ENCODE peak calls at places on chromosomes 3 and 15, in four cellular contexts. F, I, J and C are unnamed samples.

GRCh38 chr15:54035616-54036015 is 57.4 kb downstream of the UNC13C start:
- DNase-seq in F (no peak), I (no peak), J (no peak), C (no peak)

GRCh38 chr3:98223907-98224672 is 40.0 kb upstream of the OR5H6 start:
- DNase-seq in F (no peak), I (peak; percentile 0), J (no peak), C (no peak)

GRCh38 chr3:34858067-34858466 is 781.3 kb upstream of the ARPP21 start:
- DNase-seq in F (no peak), I (no peak), J (no peak), C (no peak)

GRCh38 chr3:36648241-36649034 is 115.9 kb downstream of the DCLK3 start:
- DNase-seq in F (no peak), I (peak; percentile 97), J (peak; percentile 94), C (no peak)

GRCh38 chr15:51051776-51052175 is 42.9 kb downstream of the TNFAIP8L3 start:
- DNase-seq in F (no peak), I (peak; percentile 15), J (peak; percentile 44), C (no peak)

GRCh38 chr15:69154684-69155083 is 5.8 kb upstream of the GLCE start:
- DNase-seq in F (no peak), I (peak; percentile 83), J (peak; percentile 84), C (no peak)

GRCh38 chr3:186598108-186598784 is 14.6 kb upstream of the AHSG start:
- DNase-seq in F (peak; percentile 49), I (peak; percentile 88), J (peak; percentile 77), C (no peak)

GRCh38 chr3:73768594-73769308 is 144.0 kb upstream of the PDZRN3 start:
- DNase-seq in F (no peak), I (no peak), J (peak; percentile 44), C (no peak)

GRCh38 chr15:65056868-65057548 is 10.8 kb downstream of the RASL12 start:
- DNase-seq in F (peak; percentile 79), I (peak; percentile 51), J (no peak), C (no peak)

GRCh38 chr3:51948016-51948580 is 5.9 kb downstream of the PARP3 start:
- DNase-seq in F (no peak), I (no peak), J (no peak), C (no peak)

GRCh38 chr15:49876401-49877038 is 242.5 kb downstream of the ATP8B4 start:
- DNase-seq in F (peak; percentile 24), I (no peak), J (peak; percentile 10), C (peak; percentile 43)

GRCh38 chr3:140545756-140546155 is 132.1 kb upstream of the TRIM42 start:
- DNase-seq in F (no peak), I (peak; percentile 72), J (no peak), C (no peak)

GRCh38 chr3:134392336-134392983 is 18.2 kb upstream of the AMOTL2 start:
- DNase-seq in F (no peak), I (no peak), J (no peak), C (no peak)

GRCh38 chr3:143594217-143594616 is 254.1 kb downstream of the SLC9A9 start:
- DNase-seq in F (peak; percentile 40), I (no peak), J (no peak), C (no peak)

GRCh38 chr15:84703808-84704207 is 12.1 kb downstream of the SEC11A start:
- DNase-seq in F (no peak), I (no peak), J (no peak), C (no peak)
- H4K20me1 ChIP-seq in F (peaks cover 41% of the 10 kb centered on the region), I (peaks cover 83% of the 10 kb centered on the region), J (peaks cover 10% of the 10 kb centered on the region), C (peaks cover 12% of the 10 kb centered on the region)

GRCh38 chr15:87211547-87211946 is 1045.0 kb downstream of the NTRK3 start:
- DNase-seq in F (no peak), I (no peak), J (no peak), C (no peak)
- H3K9me3 ChIP-seq in F (no peaks in the 10 kb centered on the region), I (no peaks in the 10 kb centered on the region), J (no peaks in the 10 kb centered on the region), C (peaks cover 5% of the 10 kb centered on the region)

GRCh38 chr3:9422712-9423424 is 25.5 kb downstream of the SETD5 start:
- DNase-seq in F (peak; percentile 90), I (peak; percentile 95), J (peak; percentile 94), C (no peak)

GRCh38 chr3:9433884-9434521 is 36.6 kb downstream of the SETD5 start:
- DNase-seq in F (no peak), I (no peak), J (no peak), C (no peak)

GRCh38 chr3:9430733-9431132 is 33.3 kb downstream of the SETD5 start:
- DNase-seq in F (no peak), I (no peak), J (no peak), C (no peak)

GRCh38 chr3:9428411-9428810 is 31.0 kb downstream of the SETD5 start:
- DNase-seq in F (no peak), I (no peak), J (no peak), C (no peak)
- H4K20me1 ChIP-seq in F (peaks cover 56% of the 10 kb centered on the region), I (peaks cover 73% of the 10 kb centered on the region), J (no peaks in the 10 kb centered on the region), C (peaks cover 17% of the 10 kb centered on the region)

GRCh38 chr3:197248341-197248740 is 50.1 kb downstream of the DLG1 start:
- DNase-seq in F (no peak), I (no peak), J (no peak), C (no peak)
- H3K9me3 ChIP-seq in F (peaks cover 14% of the 10 kb centered on the region), I (peaks cover 12% of the 10 kb centered on the region), J (peaks cover 5% of the 10 kb centered on the region), C (peaks cover 55% of the 10 kb centered on the region)

GRCh38 chr3:139267300-139268246 is 76.2 kb upstream of the MRPS22 start:
- DNase-seq in F (no peak), I (no peak), J (no peak), C (no peak)
- H4K20me1 ChIP-seq in F (no peaks in the 10 kb centered on the region), I (no peaks in the 10 kb centered on the region), J (no peaks in the 10 kb centered on the region), C (no peaks in the 10 kb centered on the region)

DNA sequence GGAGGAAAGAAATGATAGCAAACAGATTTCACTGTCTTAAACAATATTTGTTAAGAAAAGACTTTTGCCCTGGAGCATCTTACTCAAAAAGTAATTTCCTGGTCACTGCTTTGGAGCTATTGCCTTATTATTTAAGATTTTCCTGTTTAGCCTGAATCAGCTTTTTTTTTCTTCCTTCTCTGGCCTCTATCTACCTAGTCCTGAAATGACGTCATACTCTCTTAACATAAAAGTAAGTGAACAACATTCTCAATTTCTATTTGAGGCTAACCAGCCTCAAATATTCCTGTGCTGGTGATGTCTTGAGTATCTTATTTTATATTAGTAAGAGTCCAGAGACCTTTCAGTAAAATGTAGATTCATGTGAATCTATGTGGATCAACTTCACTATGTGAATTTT is 221.9 kb upstream of the ALCAM start:
- DNase-seq in F (no peak), I (no peak), J (no peak), C (no peak)
- H3K9me3 ChIP-seq in F (no peaks in the 10 kb centered on the region), I (no peaks in the 10 kb centered on the region), J (no peaks in the 10 kb centered on the region), C (no peaks in the 10 kb centered on the region)

GRCh38 chr3:128368626-128369025 is 98.1 kb downstream of the DNAJB8 start:
- DNase-seq in F (no peak), I (no peak), J (no peak), C (no peak)

GRCh38 chr3:128369881-128370642 is 96.6 kb downstream of the DNAJB8 start:
- DNase-seq in F (no peak), I (no peak), J (no peak), C (peak; percentile 81)

GRCh38 chr3:128367726-128368125 is 99.0 kb downstream of the DNAJB8 start:
- DNase-seq in F (no peak), I (no peak), J (peak; percentile 57), C (no peak)

GRCh38 chr3:128367221-128367620 is 99.5 kb downstream of the DNAJB8 start:
- DNase-seq in F (no peak), I (no peak), J (no peak), C (no peak)

DNA sequence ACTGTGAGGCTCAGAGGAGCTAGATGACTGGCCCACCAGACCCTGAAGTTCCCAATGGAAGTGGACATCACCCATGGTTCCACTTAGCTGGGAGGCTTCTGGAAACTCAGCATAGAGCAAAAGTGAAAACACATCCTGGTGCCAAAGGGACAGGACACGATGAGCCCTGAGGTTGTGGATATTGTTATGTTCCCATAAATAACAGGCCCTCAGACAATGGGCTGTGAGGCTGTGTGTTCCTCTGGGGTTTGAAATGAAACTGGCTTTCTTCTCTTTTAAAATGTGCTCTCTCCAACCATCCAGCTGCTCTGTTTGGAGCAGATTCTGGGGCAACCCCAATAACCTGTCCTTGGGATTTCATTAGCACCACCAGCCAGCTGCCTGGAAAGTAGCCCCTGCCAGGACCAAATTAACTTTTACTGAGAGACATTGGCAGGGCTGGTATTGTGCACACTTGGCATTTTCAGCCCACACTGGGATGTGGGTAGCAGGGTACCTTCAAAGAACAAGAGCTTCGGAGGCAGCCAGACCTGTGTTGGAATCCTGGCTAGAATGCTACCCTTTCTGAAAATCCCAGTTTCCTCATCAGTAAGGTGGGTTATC is 97.5 kb downstream of the DNAJB8 start:
- DNase-seq in F (no peak), I (no peak), J (no peak), C (no peak)
- H4K20me1 ChIP-seq in F (no peaks in the 10 kb centered on the region), I (peaks cover 19% of the 10 kb centered on the region), J (no peaks in the 10 kb centered on the region), C (no peaks in the 10 kb centered on the region)